ENCODE peak calls at places on chromosomes 12 and 14, in six cellular contexts. Y is NAMALWA, C is nucleus accumbens, W is fibroblast of gingiva, P is fibroblast of lung, K is anterior cingulate cortex. T is an unnamed sample.

GRCh38 chr12:57983150-57983857 is 41.9 kb downstream of the ATP23 start:
- DNase-seq in Y (peak), C (no peak), W (peak), P (peak), K (no peak), T (peak)

GRCh38 chr12:64187370-64187769 is 34.7 kb downstream of the KICS2 start:
- DNase-seq in Y (no peak), C (no peak), W (peak), P (peak), K (no peak), T (no peak)

GRCh38 chr14:104928391-104929133 is 3.9 kb downstream of the PLD4 start:
- DNase-seq in Y (no peak), C (no peak), W (no peak), P (no peak), K (no peak), T (no peak)

GRCh38 chr12:106648736-106649135 is 65.9 kb downstream of the RFX4 start:
- DNase-seq in Y (no peak), C (no peak), W (no peak), P (no peak), K (no peak), T (peak)

GRCh38 chr12:78209851-78210493 is 379.3 kb downstream of the NAV3 start:
- DNase-seq in Y (no peak), C (no peak), W (peak), P (peak), K (no peak), T (no peak)

GRCh38 chr12:30835216-30835615 is 80.5 kb upstream of the CAPRIN2 start:
- DNase-seq in Y (no peak), C (no peak), W (no peak), P (no peak), K (no peak), T (no peak)

GRCh38 chr12:627863-628805 is 35.1 kb downstream of the NINJ2 start:
- DNase-seq in Y (no peak), C (no peak), W (no peak), P (no peak), K (no peak), T (no peak)

GRCh38 chr14:78399316-78399889 is 229.2 kb downstream of the NRXN3 start:
- DNase-seq in Y (peak), C (no peak), W (no peak), P (peak), K (no peak), T (peak)

GRCh38 chr12:92784795-92785562 is 82.2 kb downstream of the PLEKHG7 start:
- DNase-seq in Y (peak), C (no peak), W (peak), P (peak), K (no peak), T (peak)

GRCh38 chr14:55130194-55130550 is 1.1 kb downstream of the LGALS3 start:
- DNase-seq in Y (no peak), C (no peak), W (peak), P (peak), K (no peak), T (no peak)

GRCh38 chr12:47896633-47897032 is 8.2 kb downstream of the VDR start:
- DNase-seq in Y (no peak), C (no peak), W (no peak), P (no peak), K (no peak), T (no peak)

GRCh38 chr12:47343684-47344567 is 264.2 kb upstream of the AMIGO2 start:
- DNase-seq in Y (no peak), C (no peak), W (no peak), P (peak), K (no peak), T (no peak)

GRCh38 chr14:68627868-68628604 is 164.8 kb downstream of the ZFP36L1 start:
- DNase-seq in Y (no peak), C (peak), W (no peak), P (peak), K (no peak), T (no peak)

GRCh38 chr12:121533391-121534090 is 47.3 kb downstream of the KDM2B start:
- DNase-seq in Y (no peak), C (no peak), W (no peak), P (no peak), K (no peak), T (no peak)

GRCh38 chr12:132661972-132662371 is 25.2 kb downstream of the POLE start:
- DNase-seq in Y (no peak), C (no peak), W (no peak), P (no peak), K (no peak), T (no peak)

GRCh38 chr12:2752676-2753371 is 41.9 kb upstream of the FKBP4 start:
- DNase-seq in Y (peak), C (peak), W (peak), P (peak), K (peak), T (peak)

GRCh38 chr12:76260390-76260748 is 87.8 kb downstream of the BBS10 start:
- DNase-seq in Y (no peak), C (no peak), W (peak), P (peak), K (no peak), T (no peak)

GRCh38 chr14:59214702-59215302 is 26.3 kb downstream of the DAAM1 start:
- DNase-seq in Y (no peak), C (no peak), W (no peak), P (no peak), K (no peak), T (no peak)

GRCh38 chr12:99979471-99979870 is 5.3 kb downstream of the ANKS1B start:
- DNase-seq in Y (no peak), C (no peak), W (no peak), P (no peak), K (no peak), T (no peak)

GRCh38 chr14:60327447-60328331 is 78.7 kb downstream of the PPM1A start:
- DNase-seq in Y (peak), C (peak), W (no peak), P (peak), K (no peak), T (peak)

GRCh38 chr14:33061667-33062325 is 123.1 kb downstream of the NPAS3 start:
- DNase-seq in Y (no peak), C (peak), W (no peak), P (no peak), K (no peak), T (peak)

GRCh38 chr14:68297011-68297410 is 477.4 kb downstream of the RAD51B start:
- DNase-seq in Y (no peak), C (no peak), W (no peak), P (no peak), K (no peak), T (no peak)

GRCh38 chr14:63614964-63615363 is 26.7 kb downstream of the WDR89 start:
- DNase-seq in Y (no peak), C (no peak), W (peak), P (peak), K (no peak), T (no peak)

GRCh38 chr14:20866963-20867362 is 24.2 kb upstream of the RNASE3 start:
- DNase-seq in Y (peak), C (peak), W (no peak), P (no peak), K (no peak), T (peak)

GRCh38 chr14:93035917-93036651 is 79.6 kb downstream of the ITPK1 start:
- DNase-seq in Y (no peak), C (peak), W (no peak), P (peak), K (peak), T (no peak)

GRCh38 chr12:124392991-124393790 is 98.3 kb downstream of the RFLNA start:
- DNase-seq in Y (no peak), C (peak), W (peak), P (peak), K (peak), T (no peak)

T was measured in RPMI8226.